ENCODE peak calls at places on chromosomes 4 and X, in ten cellular contexts. Y is T-helper 9 cell; J is CD8-positive, alpha-beta memory T cell; P is memory B cell; S is pons; M is skeletal muscle cell; H is sciatic nerve; W is activated CD4-positive, alpha-beta memory T cell treated with anti-CD3 and anti-CD28 coated beads for 36 hours; R is activated CD8-positive, alpha-beta memory T cell treated with anti-CD3 and anti-CD28 coated beads for 4 hours; C is C1 segment of cervical spinal cord. A is an unnamed sample.

GRCh38 chr4:188869581-188869980 is 730.3 kb downstream of the TRIML1 start:
- DNase-seq in H (no peak), C (no peak), W (no peak), R (no peak), P (no peak), S (no peak), Y (no peak), M (peak), J (no peak), A (no peak)

GRCh38 chr4:70863099-70863790 is 23.6 kb upstream of the GRSF1 start:
- DNase-seq in W (peak), C (no peak), J (no peak), H (no peak), M (no peak), P (no peak), R (no peak), Y (no peak), S (no peak), A (no peak)

GRCh38 chrX:80174925-80175574 is 160.5 kb downstream of the TBX22 start:
- DNase-seq in J (no peak), W (no peak), Y (no peak), C (no peak), M (no peak), P (no peak), R (no peak), S (no peak), H (peak), A (no peak)

GRCh38 chr4:185885604-185886003 is 73.6 kb upstream of the SORBS2 start:
- DNase-seq in Y (no peak), S (no peak), H (no peak), J (no peak), C (no peak), W (no peak), R (no peak), P (no peak), M (no peak), A (no peak)

GRCh38 chr4:183402771-183403170 is 41.7 kb upstream of the CDKN2AIP start:
- DNase-seq in P (no peak), Y (no peak), R (no peak), J (no peak), C (no peak), S (no peak), H (no peak), W (peak), M (no peak), A (no peak)

GRCh38 chrX:104330966-104331365 is 76.2 kb upstream of the ESX1 start:
- DNase-seq in R (no peak), Y (no peak), W (no peak), P (no peak), M (peak), J (no peak), C (no peak), H (no peak), S (no peak), A (no peak)

GRCh38 chr4:61068745-61069144 is 131.4 kb upstream of the ADGRL3 start:
- DNase-seq in R (no peak), Y (no peak), W (no peak), J (no peak), P (no peak), H (no peak), M (peak), C (no peak), S (no peak), A (no peak)

GRCh38 chrX:154370300-154370881 is 4.0 kb downstream of the FLNA start:
- DNase-seq in C (no peak), Y (no peak), J (no peak), S (no peak), P (no peak), W (no peak), M (no peak), R (no peak), H (no peak), A (no peak)